ENCODE peak calls at places on chromosomes 16 and 17, in six cellular contexts. Y is body of pancreas, J is heart left ventricle, D is neural progenitor cell, Q is right lobe of liver, F is psoas muscle. B is an unnamed sample.
A peak's percentile ranks its signal among the peaks of the same experiment; 100 is the strongest.

GRCh38 chr17:17919169-17920107 is 52.8 kb downstream of the TOM1L2 start:
- DNase-seq in Y (peak; percentile 80), J (peak; percentile 75), D (peak; percentile 84), Q (peak; percentile 76), F (peak; percentile 82), B (peak; percentile 58)

GRCh38 chr17:48442819-48443218 is 12.8 kb upstream of the SKAP1 start:
- DNase-seq in Y (no peak), J (no peak), D (no peak), Q (no peak), F (no peak), B (no peak)

GRCh38 chr17:4574448-4575045 is 9.8 kb upstream of the SMTNL2 start:
- DNase-seq in Y (no peak), J (no peak), D (no peak), Q (no peak), F (peak; percentile 42), B (no peak)

GRCh38 chr17:81049973-81050551 is 15.1 kb downstream of the BAIAP2 start:
- DNase-seq in Y (peak; percentile 54), J (no peak), D (no peak), Q (no peak), F (peak; percentile 74), B (peak; percentile 55)

GRCh38 chr17:60102632-60103047 is 23.9 kb upstream of the HEATR6 start:
- DNase-seq in Y (no peak), J (peak; percentile 32), D (no peak), Q (no peak), F (peak; percentile 54), B (no peak)

GRCh38 chr17:77375917-77376651 is 235.3 kb downstream of the SEC14L1 start:
- DNase-seq in Y (no peak), J (no peak), D (peak; percentile 42), Q (no peak), F (no peak), B (no peak)

GRCh38 chr17:57463103-57463885 is 207.0 kb downstream of the MSI2 start:
- DNase-seq in Y (no peak), J (no peak), D (no peak), Q (no peak), F (no peak), B (no peak)

GRCh38 chr16:11160676-11161115 is 95.3 kb downstream of the SOCS1 start:
- DNase-seq in Y (no peak), J (no peak), D (no peak), Q (no peak), F (no peak), B (no peak)

GRCh38 chr17:17401271-17401781 is 75.5 kb upstream of the MED9 start:
- DNase-seq in Y (peak; percentile 43), J (no peak), D (peak; percentile 26), Q (peak; percentile 75), F (peak; percentile 46), B (no peak)

GRCh38 chr16:49287572-49287971 is 5.9 kb upstream of the CBLN1 start:
- DNase-seq in Y (no peak), J (no peak), D (peak; percentile 17), Q (no peak), F (no peak), B (no peak)

GRCh38 chr16:27387724-27388123 is 14.2 kb upstream of the IL21R start:
- DNase-seq in Y (no peak), J (no peak), D (no peak), Q (no peak), F (no peak), B (no peak)

GRCh38 chr17:48954300-48954755 is 9.7 kb upstream of the SNF8 start:
- DNase-seq in Y (no peak), J (no peak), D (peak; percentile 75), Q (no peak), F (no peak), B (no peak)

GRCh38 chr17:13561606-13562270 is 40.0 kb downstream of the HS3ST3A1 start:
- DNase-seq in Y (no peak), J (no peak), D (no peak), Q (no peak), F (no peak), B (no peak)

GRCh38 chr17:67211742-67212141 is 33.3 kb downstream of the HELZ start:
- DNase-seq in Y (no peak), J (no peak), D (no peak), Q (no peak), F (no peak), B (no peak)

GRCh38 chr16:87958632-87959031 is 7.4 kb downstream of the BANP start:
- DNase-seq in Y (no peak), J (no peak), D (no peak), Q (no peak), F (no peak), B (no peak)

GRCh38 chr17:79201536-79202227 is 127.1 kb downstream of the ENGASE start:
- DNase-seq in Y (no peak), J (no peak), D (no peak), Q (no peak), F (no peak), B (no peak)

GRCh38 chr16:50539053-50539615 is 9.1 kb upstream of the NKD1 start:
- DNase-seq in Y (no peak), J (no peak), D (peak; percentile 59), Q (no peak), F (no peak), B (no peak)

GRCh38 chr16:83705856-83706255 is 101.9 kb upstream of the HSBP1 start:
- DNase-seq in Y (no peak), J (no peak), D (no peak), Q (no peak), F (no peak), B (no peak)

GRCh38 chr16:88936913-88937666 is 39.9 kb downstream of the CBFA2T3 start:
- DNase-seq in Y (no peak), J (no peak), D (no peak), Q (no peak), F (no peak), B (peak; percentile 31)

GRCh38 chr17:62671553-62671952 is 44.1 kb downstream of the MRC2 start:
- DNase-seq in Y (peak; percentile 55), J (no peak), D (no peak), Q (no peak), F (peak; percentile 45), B (no peak)

GRCh38 chr16:19114359-19115147 is 789 bp downstream of the ITPRIPL2 start:
- DNase-seq in Y (peak; percentile 74), J (peak; percentile 78), D (peak; percentile 44), Q (peak; percentile 58), F (peak; percentile 78), B (peak; percentile 62)

GRCh38 chr16:80652441-80652840 is 111.6 kb downstream of the DYNLRB2 start:
- DNase-seq in Y (no peak), J (no peak), D (no peak), Q (no peak), F (no peak), B (no peak)

GRCh38 chr16:87392823-87393679 is 915 bp downstream of the MAP1LC3B start:
- DNase-seq in Y (peak; percentile 56), J (no peak), D (peak; percentile 68), Q (peak; percentile 68), F (peak; percentile 72), B (peak; percentile 34)

GRCh38 chr16:64131423-64131822 is 990.4 kb downstream of the CDH11 start:
- DNase-seq in Y (no peak), J (no peak), D (no peak), Q (no peak), F (no peak), B (no peak)

GRCh38 chr17:57963149-57963511 is 7.9 kb upstream of the CUEDC1 start:
- DNase-seq in Y (no peak), J (no peak), D (no peak), Q (no peak), F (no peak), B (no peak)

DNA sequence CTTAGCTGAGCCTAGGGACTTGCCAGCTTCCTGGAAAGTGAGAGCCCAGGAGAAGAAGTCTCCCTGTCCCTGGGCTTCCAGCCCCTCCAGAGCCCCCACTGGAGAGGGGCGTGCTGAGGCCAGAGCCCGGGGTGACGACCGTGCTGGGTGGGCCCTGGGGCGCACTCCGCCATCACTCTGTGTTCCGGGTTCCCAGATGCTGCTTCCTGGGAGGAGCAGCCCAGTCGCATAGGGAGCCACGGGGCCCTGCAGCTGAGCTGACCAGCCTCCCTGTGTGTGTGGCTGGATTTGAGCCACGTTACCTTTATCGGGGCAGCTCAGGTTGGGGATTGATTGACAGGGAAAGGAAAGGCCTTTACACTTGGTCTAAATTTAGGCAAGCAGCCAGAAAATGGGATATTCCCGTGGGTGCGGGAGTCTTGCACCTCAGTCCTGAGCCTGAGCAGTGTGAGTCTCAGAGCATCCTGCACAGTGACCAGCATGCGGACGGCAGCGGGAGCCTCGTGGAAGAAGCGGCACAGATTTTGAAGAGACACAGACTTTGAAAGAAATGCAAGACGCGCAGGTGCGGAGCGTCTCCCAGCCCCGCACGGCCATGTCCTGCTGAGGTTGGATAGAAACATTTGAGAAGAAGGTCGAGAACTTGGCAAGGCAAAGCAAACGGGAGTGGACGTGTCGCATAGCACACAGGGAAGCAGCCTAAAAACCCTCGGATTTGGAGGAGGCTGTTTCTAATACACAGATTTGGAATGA is 51.3 kb upstream of the ZNF750 start:
- DNase-seq in Y (peak; percentile 40), J (peak; percentile 25), D (no peak), Q (no peak), F (no peak), B (no peak)
- H3K4me1 ChIP-seq in Y (peaks cover 67% of the 10 kb centered on the region), J (peaks cover 55% of the 10 kb centered on the region), D (no peaks in the 10 kb centered on the region), Q (no peaks in the 10 kb centered on the region), F (peaks cover 16% of the 10 kb centered on the region), B (peaks cover 57% of the 10 kb centered on the region)

GRCh38 chr16:69922200-69922599 is 28.9 kb upstream of the CLEC18A start:
- DNase-seq in Y (no peak), J (no peak), D (no peak), Q (no peak), F (no peak), B (no peak)
- H3K27me3 ChIP-seq in Y (no peaks in the 10 kb centered on the region), J (no peaks in the 10 kb centered on the region), D (no peaks in the 10 kb centered on the region), Q (no peaks in the 10 kb centered on the region), F (no peaks in the 10 kb centered on the region), B (no peaks in the 10 kb centered on the region)

GRCh38 chr16:85718153-85718477 is 29.4 kb upstream of the GINS2 start:
- DNase-seq in Y (no peak), J (no peak), D (no peak), Q (no peak), F (no peak), B (no peak)

GRCh38 chr16:85717393-85718152 is 28.8 kb upstream of the GINS2 start:
- DNase-seq in Y (peak; percentile 78), J (peak; percentile 62), D (peak; percentile 90), Q (peak; percentile 89), F (peak; percentile 84), B (peak; percentile 63)

GRCh38 chr16:85720319-85720637 is 30.6 kb downstream of the C16orf74 start:
- DNase-seq in Y (peak; percentile 41), J (no peak), D (no peak), Q (peak; percentile 94), F (no peak), B (peak; percentile 40)

GRCh38 chr16:85719605-85720318 is 31.0 kb upstream of the GINS2 start:
- DNase-seq in Y (no peak), J (no peak), D (no peak), Q (no peak), F (no peak), B (no peak)

DNA sequence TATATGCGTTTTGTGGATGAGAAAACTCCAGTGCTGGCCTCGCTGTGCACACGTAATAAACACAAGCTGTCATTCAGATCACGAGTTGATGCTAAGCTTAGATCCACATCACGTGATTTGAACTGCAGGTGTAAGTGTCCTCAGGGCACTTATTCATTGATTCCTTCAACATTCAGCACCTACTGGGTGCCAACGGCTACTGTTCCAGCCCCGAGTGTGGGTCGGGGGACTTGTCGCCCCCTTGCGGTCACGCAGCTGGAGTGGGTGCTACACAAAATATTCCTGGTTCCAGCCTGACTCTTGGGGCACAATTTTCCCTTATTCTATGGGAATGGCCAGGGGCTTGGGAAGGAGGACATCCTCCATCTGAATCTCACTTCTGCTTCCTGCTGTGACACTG is 29.9 kb upstream of the GINS2 start:
- DNase-seq in Y (peak; percentile 38), J (no peak), D (peak; percentile 59), Q (no peak), F (no peak), B (no peak)
- TF ChIP-seq CTCF in Y (peak; percentile 31), J (peak; percentile 48), D (peak; percentile 69), Q (peak; percentile 25), F (peak; percentile 46), B (peak; percentile 64)

GRCh38 chr16:85845276-85845675 is 45.8 kb downstream of the COX4I1 start:
- DNase-seq in Y (no peak), J (no peak), D (no peak), Q (no peak), F (no peak), B (no peak)
- H3K4me1 ChIP-seq in Y (no peaks in the 10 kb centered on the region), J (no peaks in the 10 kb centered on the region), D (no peaks in the 10 kb centered on the region), Q (no peaks in the 10 kb centered on the region), F (no peaks in the 10 kb centered on the region), B (no peaks in the 10 kb centered on the region)